ENCODE peak calls at places on chromosomes 11 and 22, in four cellular contexts. I is stomach, D is sigmoid colon, K is H1. J is an unnamed sample. For H3K4me1, the result is how much of the 10 kb centered on the place peaks cover.

GRCh38 chr22:40094449-40094848 is 83.3 kb upstream of the TNRC6B start:
- DNase-seq in I (no peak), K (no peak), D (no peak), J (no peak)

GRCh38 chr11:111938687-111939160 is 1.6 kb downstream of the DIXDC1 start:
- DNase-seq in I (no peak), D (no peak), K (no peak), J (no peak)

GRCh38 chr11:101870510-101870909 is 44.3 kb upstream of the CEP126 start:
- DNase-seq in I (no peak), K (no peak), D (no peak), J (no peak)

GRCh38 chr11:4050137-4050536 is 44.5 kb upstream of the RRM1 start:
- DNase-seq in K (no peak), I (no peak), D (no peak), J (no peak)

GRCh38 chr11:67384851-67385366 is 6.9 kb upstream of the RAD9A start:
- DNase-seq in D (no peak), I (no peak), K (no peak), J (no peak)

GRCh38 chr11:83249972-83250593 is 36.1 kb downstream of the CCDC90B start:
- DNase-seq in I (no peak), D (no peak), K (no peak), J (peak)

GRCh38 chr22:41288245-41288946 is 2.4 kb upstream of the RANGAP1 start:
- DNase-seq in D (peak), K (no peak), I (peak), J (no peak)

GRCh38 chr22:23894710-23895598 is 771 bp downstream of the MIF start:
- DNase-seq in I (peak), K (no peak), D (peak), J (peak)

GRCh38 chr11:70397336-70397982 is 870 bp upstream of the CTTN start:
- DNase-seq in I (no peak), K (no peak), D (no peak), J (no peak)

GRCh38 chr11:113014731-113015455 is 53.7 kb downstream of the NCAM1 start:
- DNase-seq in D (peak), I (peak), K (no peak), J (no peak)

DNA sequence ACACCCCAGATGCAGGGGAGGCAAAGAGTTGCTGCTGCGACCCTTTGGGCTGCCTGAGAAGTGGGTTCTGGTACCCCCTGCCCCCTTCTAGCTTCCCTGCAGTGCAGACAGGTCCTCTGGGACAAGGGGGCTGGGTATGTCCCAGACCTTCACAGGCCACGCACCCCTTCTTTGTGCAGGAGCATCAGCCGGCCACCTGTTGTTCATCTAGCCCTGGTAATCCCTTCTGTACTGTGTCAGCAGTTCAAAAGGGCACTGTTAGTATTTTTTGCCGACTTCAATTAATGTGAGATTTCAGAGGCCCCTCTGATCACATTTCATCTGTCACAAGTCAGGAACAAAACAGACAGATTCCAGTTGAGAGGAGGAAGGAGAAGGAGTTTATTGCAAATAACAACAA is 49.9 kb downstream of the ALX4 start:
- DNase-seq in K (no peak), I (no peak), D (no peak), J (no peak)
- H3K4me1 ChIP-seq in K (under half), I (under half), D (under half), J (under half)

DNA sequence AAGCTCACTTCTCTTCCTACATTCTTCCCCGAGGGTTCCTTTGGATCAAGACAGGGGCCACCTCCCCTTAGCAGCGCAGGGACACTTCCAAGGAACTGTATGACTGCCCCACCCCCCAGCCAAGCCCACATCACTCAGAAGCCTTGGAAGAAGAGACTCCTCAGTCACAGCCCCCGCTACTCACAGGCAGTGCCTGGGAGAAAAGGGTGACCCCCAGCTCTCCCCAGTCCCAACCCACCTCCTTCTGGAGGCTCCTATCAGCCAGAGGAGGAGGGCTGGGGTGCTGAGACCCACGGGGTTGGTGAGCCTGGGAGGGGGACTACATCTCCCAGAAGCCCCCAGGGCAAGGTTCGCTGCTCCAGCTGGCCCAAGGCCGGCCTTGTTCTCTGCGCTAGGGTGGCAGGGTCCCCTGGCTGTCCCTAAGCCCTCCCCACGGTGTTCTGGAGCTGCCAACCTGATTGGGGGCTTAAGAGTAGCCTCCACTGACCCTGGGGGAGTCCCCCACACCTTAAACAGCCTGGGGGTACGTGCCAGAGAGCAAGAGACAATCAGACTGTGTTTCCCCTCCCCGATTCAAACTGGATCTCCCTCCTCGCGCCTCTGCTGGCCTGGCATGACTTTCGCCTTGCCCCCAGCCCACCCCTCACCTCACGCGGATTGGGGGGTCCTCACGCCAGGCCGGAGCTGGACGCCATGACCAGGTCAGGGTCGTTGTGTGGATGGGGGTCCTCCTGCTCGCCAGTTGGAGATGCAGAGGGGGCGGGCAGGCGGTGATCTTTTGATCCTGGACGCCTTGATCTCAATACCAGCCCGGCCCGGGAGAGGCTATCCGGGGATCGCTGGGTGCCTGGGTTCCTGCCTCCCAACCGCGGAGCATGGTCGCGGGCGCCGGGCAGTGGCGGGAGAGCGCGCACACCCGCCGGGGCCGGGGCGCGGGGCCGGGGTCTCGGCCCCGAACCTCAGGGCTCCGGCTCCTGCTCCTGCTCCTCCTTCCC is 838 bp downstream of the BCL9L start:
- DNase-seq in K (no peak), D (peak), I (peak), J (no peak)
- TF ChIP-seq POLR2A in K (no peak), D (no peak), I (no peak), J (no peak)

DNA sequence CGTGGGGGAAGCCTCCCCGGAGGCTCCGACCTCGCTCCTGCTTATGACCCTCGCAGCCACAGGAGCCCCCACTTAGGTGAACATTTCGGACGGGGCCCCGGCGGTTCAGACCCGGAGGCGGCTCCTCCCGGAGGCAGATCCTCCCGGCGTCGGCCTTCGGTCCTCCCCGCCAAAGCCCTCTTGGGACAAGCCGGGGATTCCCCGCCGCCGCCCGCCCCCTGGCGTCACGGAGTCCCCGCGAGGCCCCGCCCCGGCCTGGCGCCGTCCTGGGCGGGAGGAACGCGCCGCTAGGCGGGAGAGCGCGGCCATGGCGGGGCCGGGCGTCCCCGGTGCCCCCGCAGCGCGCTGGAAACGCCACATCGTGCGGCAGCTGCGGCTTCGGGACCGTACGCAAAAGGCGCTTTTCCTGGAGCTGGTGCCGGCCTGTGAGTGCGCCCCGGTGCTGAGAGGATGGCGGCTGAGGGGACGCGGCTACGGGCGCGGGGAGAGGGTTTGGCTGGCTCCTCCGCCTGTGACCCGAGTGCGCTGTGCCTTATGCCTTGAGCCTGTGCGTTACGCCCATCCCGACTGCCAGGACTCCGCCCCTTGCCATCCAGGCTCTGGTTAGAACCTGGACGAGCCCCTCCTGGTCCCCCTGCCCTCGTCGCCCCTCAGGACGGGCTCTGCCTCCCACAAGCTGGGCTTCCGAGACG is at the start of gene ATG16L2:
- DNase-seq in I (peak), D (peak), K (peak), J (peak)
- TF ChIP-seq EP300 in I (no peak), D (no peak), K (peak), J (peak)

GRCh38 chr11:12446863-12447262 is 69.5 kb downstream of the PARVA start:
- DNase-seq in K (no peak), D (no peak), I (no peak), J (no peak)

GRCh38 chr11:12448131-12448939 is 71.0 kb downstream of the PARVA start:
- DNase-seq in I (no peak), D (no peak), K (no peak), J (no peak)

GRCh38 chr11:12451179-12451814 is 73.9 kb downstream of the PARVA start:
- DNase-seq in I (no peak), D (no peak), K (no peak), J (no peak)

GRCh38 chr11:12453243-12453642 is 75.9 kb downstream of the PARVA start:
- DNase-seq in D (no peak), I (no peak), K (no peak), J (no peak)

DNA sequence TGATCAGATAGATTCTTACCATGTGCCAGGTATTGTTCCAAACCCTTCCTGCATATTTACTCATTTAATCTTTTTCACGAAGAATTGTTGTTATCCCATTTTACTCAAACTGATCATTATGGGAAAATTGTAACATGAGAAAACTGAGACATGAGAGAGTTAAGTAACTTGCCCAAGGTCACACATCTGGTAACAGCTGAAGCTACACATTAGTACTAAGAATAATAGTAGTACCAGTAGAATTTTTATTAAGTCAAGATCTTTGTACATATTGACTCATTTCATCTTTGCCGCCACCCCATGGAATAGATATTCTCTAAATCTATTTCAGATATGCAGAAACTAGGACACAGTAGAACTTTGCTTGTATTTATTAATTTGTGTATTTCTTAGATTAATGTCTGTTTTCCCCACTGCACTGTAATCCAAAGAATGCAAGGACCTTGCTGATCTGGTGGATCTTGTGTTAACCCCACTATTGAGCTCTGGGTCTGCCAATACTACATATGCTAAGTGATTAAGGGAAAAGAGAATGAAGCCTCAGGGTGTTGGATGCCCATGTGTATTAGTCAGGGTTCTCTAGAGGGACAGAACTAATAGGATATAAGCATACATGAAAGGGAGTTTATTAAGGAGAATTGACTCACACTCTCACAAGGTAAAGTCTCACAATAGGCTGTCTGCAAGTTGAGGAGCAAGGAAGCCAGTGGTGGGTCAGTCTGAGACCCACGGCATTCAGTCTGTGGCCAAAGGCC is 72.8 kb downstream of the PARVA start:
- DNase-seq in D (no peak), K (no peak), I (no peak), J (no peak)
- H3K4me1 ChIP-seq in D (half or more), K (under half), I (under half), J (half or more)

DNA sequence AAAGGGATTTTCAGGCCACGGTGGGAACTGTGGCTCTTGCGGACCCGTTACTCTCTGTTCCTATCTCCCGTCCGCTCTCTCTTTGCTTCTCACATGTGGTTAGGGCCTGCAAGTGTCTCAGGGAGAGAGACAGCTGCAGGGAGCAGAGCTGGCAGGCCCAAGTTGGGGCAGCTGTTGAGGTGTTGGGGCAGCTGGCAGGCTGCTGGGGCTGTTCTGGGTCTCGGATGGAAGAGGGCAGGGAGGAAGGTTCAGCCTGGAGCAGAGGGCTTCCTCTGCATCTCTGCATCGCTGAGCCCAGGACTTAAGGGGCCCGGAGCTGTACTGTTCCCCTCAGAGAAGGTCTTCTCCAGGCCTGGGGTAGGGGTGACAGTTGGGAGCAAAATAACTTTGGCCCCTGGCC is 2.6 kb upstream of the CNIH2 start:
- DNase-seq in K (no peak), I (no peak), D (no peak), J (no peak)
- TF ChIP-seq POLR2A in K (no peak), I (no peak), D (no peak), J (no peak)

J was measured in tibial nerve.